ENCODE peak calls at places on chromosomes 4 and X, in six cellular contexts. N, A, H, B, S and K are unnamed samples.

GRCh38 chr4:98959411-98959810 is 30.5 kb upstream of the EIF4E start:
- DNase-seq in A (no peak), N (no peak), B (no peak), S (no peak), H (no peak), K (no peak)

GRCh38 chr4:15557806-15558550 is 88.3 kb downstream of the CC2D2A start:
- DNase-seq in H (no peak), A (no peak), B (no peak), N (no peak), S (no peak), K (no peak)

GRCh38 chr4:24394041-24394440 is 190.3 kb downstream of the DHX15 start:
- DNase-seq in B (no peak), N (no peak), H (no peak), A (no peak), S (no peak), K (no peak)

GRCh38 chr4:99679204-99679603 is 21.6 kb upstream of the C4orf54 start:
- DNase-seq in N (no peak), H (peak; percentile 74), A (no peak), S (no peak), B (peak; percentile 79), K (no peak)

GRCh38 chr4:69038582-69038981 is 57.7 kb upstream of the UGT2B7 start:
- DNase-seq in H (no peak), A (no peak), B (no peak), S (no peak), N (no peak), K (no peak)

GRCh38 chr4:1683903-1684755 is at the start of gene FAM53A:
- DNase-seq in A (peak; percentile 91), B (peak; percentile 79), N (peak; percentile 36), S (peak; percentile 89), H (peak; percentile 96), K (peak; percentile 88)

GRCh38 chr4:98662055-98662453 is 3.6 kb upstream of the TSPAN5 start:
- DNase-seq in S (no peak), N (no peak), A (no peak), H (no peak), B (no peak), K (no peak)

GRCh38 chrX:105552395-105552794 is 269.9 kb upstream of the NRK start:
- DNase-seq in H (no peak), B (no peak), N (no peak), A (no peak), S (no peak), K (no peak)

GRCh38 chrX:104270916-104271512 is 16.3 kb upstream of the ESX1 start:
- DNase-seq in H (no peak), A (no peak), S (peak; percentile 22), B (peak; percentile 36), N (peak; percentile 39), K (peak; percentile 19)

GRCh38 chr4:70721747-70722146 is at the start of gene RUFY3:
- DNase-seq in S (no peak), A (no peak), N (no peak), H (no peak), B (no peak), K (peak; percentile 69)

GRCh38 chr4:124783847-124784246 is 71.3 kb upstream of the ANKRD50 start:
- DNase-seq in B (no peak), H (no peak), A (no peak), S (no peak), N (no peak), K (no peak)

GRCh38 chr4:112316333-112316732 is 19.2 kb downstream of the ALPK1 start:
- DNase-seq in H (no peak), A (no peak), S (no peak), N (no peak), B (no peak), K (no peak)

GRCh38 chr4:40608628-40609027 is 21.0 kb downstream of the RBM47 start:
- DNase-seq in A (no peak), H (no peak), B (no peak), S (no peak), N (no peak), K (no peak)

GRCh38 chrX:115898382-115899001 is 272.1 kb upstream of the AGTR2 start:
- DNase-seq in H (peak; percentile 81), N (no peak), B (no peak), S (peak; percentile 35), A (peak; percentile 73), K (peak; percentile 81)

GRCh38 chrX:41720125-41720780 is 3.7 kb upstream of the GPR82 start:
- DNase-seq in B (no peak), S (no peak), H (no peak), A (peak; percentile 9), N (no peak), K (no peak)

GRCh38 chrX:150704030-150704613 is 10.9 kb downstream of the MTMR1 start:
- DNase-seq in H (no peak), S (no peak), A (no peak), N (no peak), B (no peak), K (no peak)

GRCh38 chr4:81577392-81577791 is 105.7 kb upstream of the RASGEF1B start:
- DNase-seq in H (no peak), B (no peak), S (no peak), N (no peak), A (no peak), K (no peak)

GRCh38 chrX:129760155-129760554 is 19.6 kb upstream of the SASH3 start:
- DNase-seq in B (no peak), H (peak; percentile 29), N (no peak), S (no peak), A (no peak), K (no peak)

GRCh38 chrX:123878177-123878576 is 18.3 kb downstream of the XIAP start:
- DNase-seq in A (peak; percentile 26), N (no peak), B (no peak), S (no peak), H (no peak), K (no peak)

GRCh38 chr4:188201851-188202250 is 62.6 kb downstream of the TRIML1 start:
- DNase-seq in A (no peak), N (no peak), H (no peak), B (no peak), S (no peak), K (no peak)

GRCh38 chrX:150202641-150203248 is 160.4 kb upstream of the MAMLD1 start:
- DNase-seq in N (no peak), H (no peak), A (no peak), S (peak; percentile 27), B (no peak), K (no peak)

GRCh38 chr4:46886711-46887110 is 22.3 kb downstream of the COX7B2 start:
- DNase-seq in S (no peak), B (no peak), H (no peak), A (no peak), N (no peak), K (no peak)

GRCh38 chrX:110132450-110133114 is 129.7 kb downstream of the TMEM164 start:
- DNase-seq in A (no peak), H (no peak), B (no peak), S (no peak), N (no peak), K (no peak)

GRCh38 chr4:149371021-149371420 is 444.6 kb downstream of the IQCM start:
- DNase-seq in B (no peak), H (no peak), S (no peak), A (no peak), N (peak; percentile 25), K (no peak)

GRCh38 chrX:67780694-67781109 is 236.9 kb downstream of the AR start:
- DNase-seq in H (peak; percentile 86), A (no peak), B (peak; percentile 56), N (no peak), S (no peak), K (peak; percentile 84)

GRCh38 chr4:40524642-40525041 is 105.0 kb downstream of the RBM47 start:
- DNase-seq in B (no peak), N (no peak), S (no peak), A (no peak), H (no peak), K (no peak)

GRCh38 chr4:117987464-117987863 is 46.8 kb upstream of the NDST3 start:
- DNase-seq in H (no peak), S (no peak), N (no peak), A (no peak), B (no peak), K (no peak)

GRCh38 chr4:110669663-110670062 is 46.8 kb upstream of the PITX2 start:
- DNase-seq in N (no peak), B (peak; percentile 42), H (peak; percentile 76), S (no peak), A (no peak), K (no peak)

GRCh38 chr4:110586137-110586850 is 36.6 kb downstream of the PITX2 start:
- DNase-seq in B (no peak), A (no peak), N (peak; percentile 52), H (no peak), S (no peak), K (no peak)

DNA sequence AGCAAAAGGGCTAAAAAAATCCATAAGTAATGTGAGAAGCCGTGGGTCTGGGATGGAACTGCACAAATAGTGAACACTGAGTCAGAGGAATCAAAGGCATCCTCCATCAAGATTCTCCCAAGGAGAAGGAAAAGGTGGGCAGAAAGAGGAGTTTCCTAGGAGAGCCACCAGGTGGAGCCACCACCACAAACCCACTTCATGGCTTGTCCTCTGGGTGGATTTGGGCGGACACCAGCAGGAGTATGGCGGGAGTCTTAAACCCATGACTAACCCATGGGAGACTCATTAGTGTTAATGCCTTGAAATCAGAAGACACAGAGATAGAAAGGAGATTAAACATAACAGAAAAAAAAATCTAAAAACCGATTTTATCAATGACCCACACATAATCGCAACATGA is 147.7 kb downstream of the SH3KBP1 start:
- DNase-seq in A (peak; percentile 38), B (no peak), H (peak; percentile 69), S (no peak), N (peak; percentile 64), K (peak; percentile 33)
- H3K4me1 ChIP-seq in A (peaks cover 51% of the 10 kb centered on the region), B (no peaks in the 10 kb centered on the region), H (no peaks in the 10 kb centered on the region), S (no peaks in the 10 kb centered on the region), N (peaks cover 10% of the 10 kb centered on the region), K (no peaks in the 10 kb centered on the region)

GRCh38 chrX:136687457-136687856 is 39.5 kb downstream of the CD40LG start:
- DNase-seq in A (no peak), N (no peak), S (no peak), H (no peak), B (no peak), K (no peak)
- H3K4me1 ChIP-seq in A (peaks cover 41% of the 10 kb centered on the region), N (no peaks in the 10 kb centered on the region), S (no peaks in the 10 kb centered on the region), H (no peaks in the 10 kb centered on the region), B (no peaks in the 10 kb centered on the region), K (no peaks in the 10 kb centered on the region)

DNA sequence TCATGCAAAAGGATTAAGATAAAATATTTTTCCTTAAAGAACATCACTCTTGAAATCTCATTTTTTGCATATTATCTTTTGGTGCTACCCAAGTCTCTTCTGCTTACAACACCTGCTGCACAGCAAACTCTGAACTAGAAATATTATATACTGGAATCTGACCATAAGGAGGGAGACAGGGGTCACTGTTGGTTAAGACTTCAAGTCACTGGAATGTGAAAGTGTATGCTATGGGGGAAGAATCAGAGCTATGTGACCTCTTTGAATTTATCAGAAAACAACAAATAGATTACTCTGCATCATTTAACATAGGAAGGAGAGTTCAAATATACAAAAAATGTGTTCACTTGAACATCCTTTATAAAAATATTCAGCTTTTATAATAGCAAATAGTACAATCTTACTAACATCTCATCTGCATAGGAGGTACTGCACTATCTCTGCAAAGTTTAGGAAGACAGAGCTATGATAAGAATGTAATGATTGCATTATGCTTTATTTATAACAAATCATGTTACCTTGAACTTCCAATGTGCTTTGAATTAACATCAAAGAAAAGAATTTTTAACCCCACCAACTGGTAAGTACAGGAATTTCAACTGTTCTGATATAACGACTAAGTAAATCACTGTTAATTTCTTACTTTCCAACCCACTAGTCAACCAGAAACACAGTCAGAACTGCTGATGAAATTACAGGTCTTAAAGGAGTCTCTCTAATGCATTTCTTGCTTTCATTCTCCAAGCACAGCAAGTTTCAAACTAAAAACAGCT is 69.8 kb downstream of the ZNF827 start:
- DNase-seq in S (no peak), A (peak; percentile 5), N (no peak), B (no peak), H (no peak), K (no peak)
- H3K4me1 ChIP-seq in S (no peaks in the 10 kb centered on the region), A (no peaks in the 10 kb centered on the region), N (no peaks in the 10 kb centered on the region), B (peaks cover 45% of the 10 kb centered on the region), H (peaks cover 29% of the 10 kb centered on the region), K (no peaks in the 10 kb centered on the region)

GRCh38 chr4:114945616-114946015 is 167.8 kb downstream of the NDST4 start:
- DNase-seq in A (no peak), H (no peak), N (no peak), B (no peak), S (no peak), K (no peak)
- H3K4me1 ChIP-seq in A (no peaks in the 10 kb centered on the region), H (no peaks in the 10 kb centered on the region), N (no peaks in the 10 kb centered on the region), B (no peaks in the 10 kb centered on the region), S (no peaks in the 10 kb centered on the region), K (no peaks in the 10 kb centered on the region)